ENCODE peak calls at places on chromosomes 7 and 10, in six cellular contexts. Z is tibial nerve, S is suprapubic skin, C is prostate gland, O is HCT116, N is uterus. F is an unnamed sample. For H3K36me3, the result is how much of the 10 kb centered on the place peaks cover.

GRCh38 chr10:4343798-4344370 is 482.1 kb upstream of the AKR1E2 start:
- DNase-seq in Z (no peak), S (no peak), C (no peak), O (no peak), N (no peak), F (no peak)

GRCh38 chr7:116576350-116577319 is 51.8 kb downstream of the CAV1 start:
- DNase-seq in Z (no peak), S (no peak), C (no peak), O (no peak), N (no peak), F (no peak)

GRCh38 chr7:41967156-41967555 is 264.3 kb upstream of the INHBA start:
- DNase-seq in Z (no peak), S (no peak), C (no peak), O (no peak), N (no peak), F (no peak)

GRCh38 chr7:150357277-150357676 is 11.3 kb upstream of the REPIN1 start:
- DNase-seq in Z (no peak), S (no peak), C (no peak), O (no peak), N (no peak), F (no peak)

GRCh38 chr7:114358911-114359310 is 55.7 kb upstream of the FOXP2 start:
- DNase-seq in Z (no peak), S (no peak), C (no peak), O (no peak), N (no peak), F (no peak)

GRCh38 chr7:68748934-68749695 is 849.2 kb upstream of the AUTS2 start:
- DNase-seq in Z (no peak), S (no peak), C (no peak), O (no peak), N (no peak), F (no peak)

GRCh38 chr10:74585231-74586087 is 240.9 kb upstream of the KAT6B start:
- DNase-seq in Z (no peak), S (no peak), C (peak), O (no peak), N (no peak), F (peak)

GRCh38 chr7:32761451-32762320 is 129.9 kb downstream of the KBTBD2 start:
- DNase-seq in Z (no peak), S (no peak), C (no peak), O (no peak), N (no peak), F (no peak)

GRCh38 chr7:42869131-42870020 is 42.5 kb downstream of the C7orf25 start:
- DNase-seq in Z (no peak), S (no peak), C (peak), O (peak), N (no peak), F (no peak)

GRCh38 chr10:62046522-62047239 is 145.2 kb downstream of the ARID5B start:
- DNase-seq in Z (no peak), S (no peak), C (no peak), O (no peak), N (peak), F (no peak)

GRCh38 chr7:1535695-1536094 is 5.2 kb downstream of the MAFK start:
- DNase-seq in Z (no peak), S (no peak), C (no peak), O (no peak), N (no peak), F (no peak)

GRCh38 chr7:33195264-33195663 is 65.9 kb downstream of the BBS9 start:
- DNase-seq in Z (no peak), S (no peak), C (no peak), O (no peak), N (no peak), F (no peak)

GRCh38 chr10:69959911-69960310 is 92.7 kb upstream of the MACROH2A2 start:
- DNase-seq in Z (no peak), S (no peak), C (no peak), O (no peak), N (no peak), F (peak)

GRCh38 chr10:108582387-108582786 is 1340.9 kb downstream of the XPNPEP1 start:
- DNase-seq in Z (no peak), S (no peak), C (no peak), O (no peak), N (no peak), F (no peak)

GRCh38 chr7:52936750-52937149 is 98.7 kb upstream of the POM121L12 start:
- DNase-seq in Z (no peak), S (no peak), C (no peak), O (no peak), N (no peak), F (no peak)

GRCh38 chr7:108348913-108349312 is 107.3 kb downstream of the NRCAM start:
- DNase-seq in Z (no peak), S (no peak), C (no peak), O (no peak), N (no peak), F (no peak)

GRCh38 chr7:36851382-36851781 is 127.1 kb upstream of the AOAH start:
- DNase-seq in Z (no peak), S (no peak), C (no peak), O (no peak), N (no peak), F (no peak)

GRCh38 chr10:43201545-43202131 is 63.4 kb downstream of the CSGALNACT2 start:
- DNase-seq in Z (no peak), S (no peak), C (no peak), O (no peak), N (peak), F (peak)

GRCh38 chr7:74061840-74062539 is 21.6 kb upstream of the LIMK1 start:
- DNase-seq in Z (peak), S (no peak), C (peak), O (peak), N (peak), F (peak)

GRCh38 chr10:43110318-43111071 is 27.8 kb upstream of the CSGALNACT2 start:
- DNase-seq in Z (no peak), S (no peak), C (no peak), O (no peak), N (peak), F (no peak)

GRCh38 chr10:118682518-118682917 is 72.3 kb downstream of the CACUL1 start:
- DNase-seq in Z (no peak), S (no peak), C (no peak), O (no peak), N (no peak), F (no peak)
- H3K36me3 ChIP-seq in Z (under half), S (under half), C (under half), O (under half), N (under half), F (under half)

GRCh38 chr7:151599401-151600227 is 79.9 kb upstream of the RHEB start:
- DNase-seq in Z (no peak), S (no peak), C (no peak), O (peak), N (peak), F (no peak)
- TF ChIP-seq CTCF in Z (no peak), S (no peak), C (no peak), O (no peak), N (no peak), F (no peak)

GRCh38 chr7:130322615-130323014 is 22.0 kb upstream of the CPA5 start:
- DNase-seq in Z (no peak), S (no peak), C (peak), O (no peak), N (no peak), F (no peak)
- TF ChIP-seq POLR2A in Z (no peak), S (no peak), C (no peak), O (no peak), N (no peak), F (no peak)

DNA sequence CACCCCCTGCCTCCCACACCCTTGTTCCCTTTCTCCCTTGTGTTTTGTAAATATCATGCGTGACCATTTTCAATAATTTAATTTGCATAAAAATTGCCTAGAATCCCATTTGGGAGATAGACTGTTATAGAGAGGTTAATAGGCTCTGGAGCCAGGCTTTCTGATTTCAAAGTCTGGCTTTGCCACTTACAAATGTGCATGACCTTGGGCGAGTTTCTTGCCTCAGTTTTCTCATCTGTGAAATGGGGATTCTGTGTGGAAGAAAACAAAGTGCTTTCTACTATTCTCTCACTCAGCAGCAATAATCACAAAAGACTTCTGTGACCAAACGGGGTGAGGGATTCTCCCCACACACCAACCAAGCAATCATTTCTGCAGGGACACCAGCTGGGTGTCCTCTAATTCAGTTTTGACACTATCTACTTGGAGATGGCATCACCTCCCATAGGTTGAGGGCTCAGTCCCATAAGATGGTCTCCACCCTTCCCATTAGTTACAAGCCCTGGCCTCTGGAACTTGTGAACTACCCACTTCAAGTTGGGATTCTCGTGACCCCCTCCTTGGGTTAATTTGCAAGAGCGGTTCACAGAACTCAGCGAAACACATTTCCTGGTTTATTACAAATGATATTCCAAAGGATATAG is 3.5 kb upstream of the ZNF22 start:
- DNase-seq in Z (no peak), S (no peak), C (no peak), O (no peak), N (no peak), F (no peak)
- H3K36me3 ChIP-seq in Z (under half), S (under half), C (under half), O (under half), N (under half), F (under half)

DNA sequence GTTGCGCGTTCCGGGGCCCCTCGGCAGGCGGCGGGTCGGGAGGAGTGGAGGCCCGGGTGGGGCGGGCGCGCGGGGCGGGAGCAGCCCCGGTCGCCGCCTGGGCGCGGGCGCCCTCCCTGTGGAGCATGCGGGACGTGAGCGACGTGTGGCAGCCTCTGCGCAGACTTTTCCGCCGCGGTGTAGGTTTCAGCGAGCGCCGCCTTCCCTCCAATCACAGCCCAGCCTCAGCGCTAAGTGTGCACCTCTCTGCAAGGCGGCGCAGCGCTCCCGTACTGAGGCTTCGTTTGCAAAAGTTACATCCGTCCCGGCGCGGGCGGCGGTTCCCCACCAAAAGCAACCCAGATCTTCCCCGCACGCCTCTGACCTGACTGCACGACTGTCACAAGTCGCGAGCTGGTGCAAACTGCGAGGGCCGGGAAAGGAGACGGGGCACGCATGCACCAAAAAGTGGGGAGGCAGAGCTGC is 1.2 kb upstream of the PFKFB3 start:
- DNase-seq in Z (peak), S (peak), C (peak), O (no peak), N (peak), F (peak)
- TF ChIP-seq CTCF in Z (no peak), S (peak), C (no peak), O (no peak), N (no peak), F (peak)

GRCh38 chr10:127872011-127872741 is 20.6 kb downstream of the CLRN3 start:
- DNase-seq in Z (no peak), S (no peak), C (no peak), O (no peak), N (peak), F (peak)
- TF ChIP-seq POLR2A in Z (no peak), S (no peak), C (no peak), O (no peak), N (no peak), F (no peak)